ENCODE peak calls at places on chromosomes 16 and 17, in four cellular contexts. C is mammary epithelial cell, S is stromal cell of bone marrow, H is DMS153. W is an unnamed sample.

GRCh38 chr17:77286391-77286640 is 145.5 kb downstream of the SEC14L1 start:
- DNase-seq in S (no peak), C (no peak), H (no peak), W (no peak)

GRCh38 chr17:78252701-78253635 is 21.5 kb downstream of the TMEM235 start:
- DNase-seq in H (no peak), S (no peak), C (no peak), W (no peak)

GRCh38 chr16:4315185-4316102 is at the start of gene GLIS2:
- DNase-seq in H (no peak), C (peak), S (no peak), W (no peak)

GRCh38 chr16:22665048-22665797 is 148.7 kb upstream of the HS3ST2 start:
- DNase-seq in H (no peak), S (no peak), C (no peak), W (no peak)

GRCh38 chr17:28747046-28747691 is 3.4 kb downstream of the TRAF4 start:
- DNase-seq in H (no peak), S (no peak), C (peak), W (no peak)

GRCh38 chr16:67459066-67459857 is 21.7 kb downstream of the ATP6V0D1 start:
- DNase-seq in H (peak), S (no peak), C (no peak), W (peak)

GRCh38 chr17:50514388-50514787 is 6.1 kb downstream of the MYCBPAP start:
- DNase-seq in C (no peak), S (no peak), H (no peak), W (no peak)

GRCh38 chr17:79835953-79836951 is 3.0 kb downstream of the CBX4 start:
- DNase-seq in H (peak), S (no peak), C (no peak), W (no peak)

GRCh38 chr16:69724981-69725479 is 1.3 kb downstream of the NQO1 start:
- DNase-seq in C (no peak), S (no peak), H (no peak), W (no peak)

GRCh38 chr17:33838281-33838680 is 416.8 kb upstream of the CCL2 start:
- DNase-seq in S (no peak), H (no peak), C (no peak), W (no peak)

GRCh38 chr17:19531780-19532501 is 1.7 kb upstream of the SLC47A1 start:
- DNase-seq in C (no peak), H (no peak), S (no peak), W (no peak)

GRCh38 chr16:12315330-12316138 is 339.0 kb downstream of the SNX29 start:
- DNase-seq in H (peak), S (no peak), C (no peak), W (no peak)

GRCh38 chr17:73293480-73293911 is 18.3 kb downstream of the CDC42EP4 start:
- DNase-seq in H (no peak), S (no peak), C (peak), W (no peak)

GRCh38 chr16:4572715-4573114 is 16.6 kb downstream of the C16orf96 start:
- DNase-seq in S (no peak), C (no peak), H (no peak), W (no peak)

GRCh38 chr16:71807905-71808592 is 585 bp downstream of the AP1G1 start:
- DNase-seq in H (no peak), C (peak), S (peak), W (no peak)

GRCh38 chr17:80944326-80944725 is 47.3 kb upstream of the CHMP6 start:
- DNase-seq in S (no peak), H (no peak), C (no peak), W (no peak)

GRCh38 chr16:85798901-85799496 is 345 bp downstream of the EMC8 start:
- DNase-seq in S (no peak), H (no peak), C (peak), W (no peak)

GRCh38 chr17:5699789-5700188 is 115.5 kb upstream of the NLRP1 start:
- DNase-seq in S (no peak), H (no peak), C (no peak), W (no peak)

GRCh38 chr17:31310260-31310659 is 3.6 kb downstream of the EVI2B start:
- DNase-seq in C (no peak), H (no peak), S (no peak), W (peak)

GRCh38 chr17:50772251-50772650 is 4.9 kb upstream of the ANKRD40CL start:
- DNase-seq in S (no peak), H (no peak), C (no peak), W (no peak)

GRCh38 chr16:11356573-11357331 is 11.5 kb downstream of the RMI2 start:
- DNase-seq in H (peak), S (no peak), C (no peak), W (peak)

GRCh38 chr17:40097931-40098845 is 2.2 kb downstream of the NR1D1 start:
- DNase-seq in S (peak), C (peak), H (no peak), W (no peak)

GRCh38 chr17:79324219-79324618 is 249.6 kb downstream of the ENGASE start:
- DNase-seq in H (no peak), C (no peak), S (no peak), W (no peak)

GRCh38 chr16:90008708-90009145 is 10.5 kb downstream of the DBNDD1 start:
- DNase-seq in C (no peak), S (no peak), H (no peak), W (peak)

GRCh38 chr17:48556534-48557401 is 11.9 kb upstream of the HOXB2 start:
- DNase-seq in H (no peak), C (peak), S (no peak), W (no peak)

GRCh38 chr16:4566144-4566543 is 10.0 kb downstream of the C16orf96 start:
- DNase-seq in S (no peak), H (no peak), C (no peak), W (no peak)

GRCh38 chr16:6643083-6643686 is 689.5 kb upstream of the RBFOX1 start:
- DNase-seq in C (peak), S (peak), H (peak), W (peak)

GRCh38 chr16:80948886-80949502 is 57.7 kb downstream of the CMC2 start:
- DNase-seq in H (no peak), C (no peak), S (no peak), W (no peak)

GRCh38 chr17:43784628-43785101 is 4.4 kb downstream of the CFAP97D1 start:
- DNase-seq in S (peak), C (peak), H (no peak), W (no peak)

GRCh38 chr16:84810518-84811273 is 9.1 kb upstream of the CRISPLD2 start:
- DNase-seq in H (no peak), S (peak), C (peak), W (peak)

GRCh38 chr16:87284183-87284582 is 33.0 kb downstream of the C16orf95 start:
- DNase-seq in H (no peak), C (no peak), S (no peak), W (no peak)